ENCODE peak calls at places on chromosomes 6 and 20, in eight cellular contexts. Y, N, C, G, Q, W, V and T are unnamed samples.

GRCh38 chr6:15360300-15360699 is 114.4 kb downstream of the JARID2 start:
- DNase-seq in Y (no peak), N (no peak), C (no peak), G (no peak), Q (no peak), W (no peak), V (no peak), T (no peak)

GRCh38 chr6:143701343-143702234 is 23.8 kb downstream of the PHACTR2 start:
- DNase-seq in Y (no peak), N (no peak), C (no peak), G (no peak), Q (no peak), W (no peak), V (no peak), T (no peak)

GRCh38 chr6:108948252-108948651 is 100.0 kb downstream of the ARMC2 start:
- DNase-seq in Y (no peak), N (no peak), C (peak; percentile 40), G (no peak), Q (no peak), W (no peak), V (no peak), T (no peak)

GRCh38 chr20:32019563-32020463 is 9.6 kb downstream of the CCM2L start:
- DNase-seq in Y (no peak), N (no peak), C (no peak), G (no peak), Q (no peak), W (no peak), V (no peak), T (no peak)

GRCh38 chr6:53168516-53169257 is 20.0 kb upstream of the GCM1 start:
- DNase-seq in Y (no peak), N (no peak), C (no peak), G (no peak), Q (no peak), W (no peak), V (no peak), T (no peak)

GRCh38 chr20:57703013-57703412 is 6.8 kb downstream of the PMEPA1 start:
- DNase-seq in Y (no peak), N (no peak), C (no peak), G (no peak), Q (no peak), W (no peak), V (no peak), T (no peak)

GRCh38 chr20:4064118-4064962 is 49.0 kb upstream of the RNF24 start:
- DNase-seq in Y (no peak), N (peak; percentile 10), C (peak; percentile 96), G (peak; percentile 39), Q (no peak), W (peak; percentile 80), V (peak; percentile 64), T (peak; percentile 92)

GRCh38 chr6:136051140-136051775 is 198.9 kb downstream of the MTFR2 start:
- DNase-seq in Y (no peak), N (no peak), C (peak; percentile 88), G (no peak), Q (no peak), W (no peak), V (no peak), T (no peak)

GRCh38 chr6:88623531-88623930 is 339.9 kb downstream of the RNGTT start:
- DNase-seq in Y (no peak), N (no peak), C (no peak), G (no peak), Q (no peak), W (no peak), V (no peak), T (no peak)

GRCh38 chr20:733806-734205 is 34.5 kb downstream of the SLC52A3 start:
- DNase-seq in Y (no peak), N (no peak), C (no peak), G (no peak), Q (no peak), W (no peak), V (no peak), T (no peak)

GRCh38 chr6:113650610-113650979 is 206.6 kb upstream of the MARCKS start:
- DNase-seq in Y (no peak), N (no peak), C (no peak), G (no peak), Q (no peak), W (no peak), V (no peak), T (no peak)

GRCh38 chr20:62623488-62624324 is 18.6 kb upstream of the SLCO4A1 start:
- DNase-seq in Y (peak; percentile 98), N (peak; percentile 73), C (peak; percentile 93), G (peak; percentile 99), Q (peak; percentile 71), W (peak; percentile 85), V (peak; percentile 98), T (peak; percentile 90)

GRCh38 chr20:48619126-48620101 is 208.4 kb downstream of the PREX1 start:
- DNase-seq in Y (no peak), N (no peak), C (no peak), G (no peak), Q (no peak), W (no peak), V (no peak), T (no peak)

GRCh38 chr6:137036566-137037300 is 8.0 kb downstream of the IL20RA start:
- DNase-seq in Y (peak; percentile 20), N (no peak), C (no peak), G (no peak), Q (no peak), W (no peak), V (no peak), T (no peak)

GRCh38 chr20:23631981-23632710 is 5.6 kb downstream of the CST3 start:
- DNase-seq in Y (no peak), N (no peak), C (no peak), G (no peak), Q (no peak), W (no peak), V (no peak), T (no peak)

GRCh38 chr6:87716928-87717655 is 15.1 kb upstream of the AKIRIN2 start:
- DNase-seq in Y (no peak), N (no peak), C (no peak), G (no peak), Q (no peak), W (peak; percentile 23), V (no peak), T (peak; percentile 38)

GRCh38 chr20:403582-403957 is 4.5 kb upstream of the RBCK1 start:
- DNase-seq in Y (no peak), N (no peak), C (no peak), G (no peak), Q (no peak), W (no peak), V (no peak), T (no peak)

GRCh38 chr6:39082310-39082709 is 32.7 kb downstream of the SAYSD1 start:
- DNase-seq in Y (no peak), N (no peak), C (no peak), G (no peak), Q (no peak), W (peak; percentile 41), V (no peak), T (peak; percentile 11)
- TF ChIP-seq MAX in Y (no peak), N (no peak), C (no peak), G (no peak), Q (no peak), W (no peak), V (no peak), T (no peak)

GRCh38 chr6:28220164-28221133 is 4.6 kb upstream of the ZSCAN9 start:
- DNase-seq in Y (no peak), N (no peak), C (peak; percentile 5), G (no peak), Q (no peak), W (no peak), V (no peak), T (peak; percentile 39)

GRCh38 chr6:28224131-28225055 is 682 bp upstream of the ZSCAN9 start:
- DNase-seq in Y (no peak), N (no peak), C (no peak), G (no peak), Q (no peak), W (no peak), V (no peak), T (no peak)

GRCh38 chr6:28226460-28226859 is 1.4 kb downstream of the ZSCAN9 start:
- DNase-seq in Y (no peak), N (no peak), C (no peak), G (no peak), Q (no peak), W (no peak), V (no peak), T (no peak)

GRCh38 chr6:28225056-28225834 is at the start of gene ZSCAN9:
- DNase-seq in Y (peak; percentile 86), N (peak; percentile 87), C (peak; percentile 89), G (peak; percentile 91), Q (peak; percentile 44), W (peak; percentile 82), V (peak; percentile 48), T (peak; percentile 90)
- TF ChIP-seq POLR2A in Y (peak; percentile 81), N (no peak), C (peak; percentile 82), G (peak; percentile 91), Q (peak; percentile 95), W (peak; percentile 80), V (peak; percentile 58), T (peak; percentile 52)

GRCh38 chr6:90192857-90193256 is 103.8 kb downstream of the BACH2 start:
- DNase-seq in Y (no peak), N (no peak), C (no peak), G (no peak), Q (no peak), W (no peak), V (no peak), T (no peak)

GRCh38 chr6:90187437-90188049 is 109.1 kb downstream of the BACH2 start:
- DNase-seq in Y (no peak), N (no peak), C (no peak), G (no peak), Q (no peak), W (no peak), V (no peak), T (no peak)

GRCh38 chr6:90193359-90193758 is 103.3 kb downstream of the BACH2 start:
- DNase-seq in Y (no peak), N (no peak), C (no peak), G (no peak), Q (no peak), W (no peak), V (no peak), T (no peak)

GRCh38 chr6:90190181-90190580 is 106.5 kb downstream of the BACH2 start:
- DNase-seq in Y (no peak), N (no peak), C (no peak), G (no peak), Q (no peak), W (no peak), V (no peak), T (no peak)

DNA sequence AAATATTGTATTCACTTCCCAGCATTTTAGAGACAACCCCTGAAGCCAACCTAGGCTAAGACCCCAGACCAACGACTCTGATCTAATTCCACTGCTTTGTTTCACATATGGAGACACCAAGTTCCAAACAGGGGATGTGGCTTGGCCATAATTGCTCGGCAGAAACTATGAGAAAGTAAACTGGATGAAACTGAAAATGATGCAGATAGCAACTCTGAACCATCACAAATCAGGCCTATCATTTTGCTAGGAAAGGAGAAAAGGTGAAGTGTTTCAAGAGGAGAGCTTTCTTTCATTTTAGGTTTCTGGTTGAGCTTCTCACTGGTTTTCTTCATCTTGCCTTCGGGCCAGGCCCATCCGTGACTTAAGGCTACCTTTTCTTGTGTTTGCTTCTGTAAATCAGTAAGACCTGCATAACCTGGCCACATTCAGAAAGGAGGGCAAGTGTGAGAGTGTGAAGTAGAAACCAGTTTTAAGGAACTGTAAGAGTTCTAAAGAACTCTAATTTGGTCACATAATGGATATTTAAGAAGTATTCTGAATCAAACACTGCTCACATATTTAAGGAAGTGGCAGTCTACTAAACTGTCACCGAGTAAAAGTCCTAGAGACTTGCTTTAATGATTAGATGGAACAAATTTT is 105.8 kb downstream of the BACH2 start:
- DNase-seq in Y (no peak), N (no peak), C (no peak), G (no peak), Q (no peak), W (no peak), V (no peak), T (no peak)
- TF ChIP-seq MAX in Y (no peak), N (no peak), C (no peak), G (no peak), Q (no peak), W (no peak), V (no peak), T (no peak)

GRCh38 chr6:72689107-72689954 is 67.5 kb downstream of the KCNQ5 start:
- DNase-seq in Y (no peak), N (no peak), C (no peak), G (no peak), Q (peak; percentile 96), W (no peak), V (no peak), T (peak; percentile 57)
- TF ChIP-seq POLR2A in Y (no peak), N (no peak), C (no peak), G (no peak), Q (no peak), W (no peak), V (no peak), T (no peak)